ENCODE peak calls at places on chromosome 4, in nine cellular contexts. F is lower lobe of right lung, H is neuronal stem cell, G is astrocyte, O is iPS DF 6.9, K is SJSA1, B is body of pancreas, Y is Peyer's patch, J is tibial nerve. N is an unnamed sample.

GRCh38 chr4:110589297-110589696 is 33.6 kb downstream of the PITX2 start:
- DNase-seq in F (no peak), H (no peak), G (no peak), O (no peak), K (no peak), B (no peak), Y (no peak), J (no peak), N (no peak)

GRCh38 chr4:54228064-54228527 is 997 bp upstream of the PDGFRA start:
- DNase-seq in F (peak; percentile 62), H (peak; percentile 81), G (peak; percentile 57), O (no peak), K (peak; percentile 84), B (peak; percentile 64), Y (peak; percentile 71), J (peak; percentile 82), N (peak; percentile 91)

GRCh38 chr4:121370729-121371325 is 10.0 kb downstream of the QRFPR start:
- DNase-seq in F (no peak), H (peak; percentile 9), G (no peak), O (no peak), K (no peak), B (peak; percentile 53), Y (peak; percentile 56), J (peak; percentile 86), N (peak; percentile 24)

GRCh38 chr4:97238956-97239698 is 904.1 kb downstream of the STPG2 start:
- DNase-seq in F (no peak), H (peak; percentile 20), G (no peak), O (no peak), K (no peak), B (no peak), Y (no peak), J (no peak), N (no peak)

GRCh38 chr4:138235419-138235952 is 6.7 kb downstream of the SLC7A11 start:
- DNase-seq in F (no peak), H (no peak), G (peak; percentile 92), O (no peak), K (no peak), B (no peak), Y (no peak), J (no peak), N (no peak)

GRCh38 chr4:40719008-40719623 is 30.6 kb upstream of the NSUN7 start:
- DNase-seq in F (no peak), H (no peak), G (peak; percentile 47), O (peak; percentile 43), K (no peak), B (peak; percentile 25), Y (peak; percentile 59), J (no peak), N (no peak)

GRCh38 chr4:84632092-84632491 is 49.2 kb downstream of the CDS1 start:
- DNase-seq in F (no peak), H (no peak), G (peak; percentile 85), O (no peak), K (no peak), B (no peak), Y (no peak), J (no peak), N (no peak)

GRCh38 chr4:168319486-168320019 is 1.0 kb upstream of the DDX60 start:
- DNase-seq in F (no peak), H (no peak), G (no peak), O (no peak), K (no peak), B (no peak), Y (no peak), J (no peak), N (no peak)

GRCh38 chr4:63221477-63221876 is 1187.8 kb downstream of the TECRL start:
- DNase-seq in F (no peak), H (no peak), G (no peak), O (no peak), K (no peak), B (no peak), Y (no peak), J (no peak), N (no peak)

GRCh38 chr4:125833-126232 is 1.5 kb downstream of the ZNF718 start:
- DNase-seq in F (no peak), H (no peak), G (no peak), O (no peak), K (no peak), B (no peak), Y (no peak), J (no peak), N (no peak)

GRCh38 chr4:14916554-14917304 is 85.6 kb upstream of the CPEB2 start:
- DNase-seq in F (no peak), H (no peak), G (peak; percentile 83), O (no peak), K (no peak), B (no peak), Y (no peak), J (no peak), N (peak; percentile 20)

GRCh38 chr4:153809916-153810810 is 21.3 kb upstream of the SFRP2 start:
- DNase-seq in F (no peak), H (no peak), G (no peak), O (no peak), K (no peak), B (no peak), Y (no peak), J (no peak), N (no peak)

GRCh38 chr4:121003863-121004262 is 68.5 kb downstream of the NDNF start:
- DNase-seq in F (no peak), H (no peak), G (no peak), O (no peak), K (no peak), B (no peak), Y (no peak), J (no peak), N (no peak)

GRCh38 chr4:26024079-26024478 is 110.1 kb downstream of the SMIM20 start:
- DNase-seq in F (no peak), H (no peak), G (no peak), O (no peak), K (no peak), B (no peak), Y (no peak), J (no peak), N (no peak)

GRCh38 chr4:26021417-26022345 is 107.7 kb downstream of the SMIM20 start:
- DNase-seq in F (no peak), H (no peak), G (peak; percentile 44), O (no peak), K (no peak), B (no peak), Y (no peak), J (no peak), N (no peak)

GRCh38 chr4:26020896-26021295 is 106.9 kb downstream of the SMIM20 start:
- DNase-seq in F (no peak), H (no peak), G (peak; percentile 91), O (no peak), K (no peak), B (no peak), Y (no peak), J (no peak), N (no peak)

GRCh38 chr4:26023191-26023972 is 109.4 kb downstream of the SMIM20 start:
- DNase-seq in F (no peak), H (no peak), G (peak; percentile 35), O (no peak), K (no peak), B (no peak), Y (no peak), J (no peak), N (no peak)

DNA sequence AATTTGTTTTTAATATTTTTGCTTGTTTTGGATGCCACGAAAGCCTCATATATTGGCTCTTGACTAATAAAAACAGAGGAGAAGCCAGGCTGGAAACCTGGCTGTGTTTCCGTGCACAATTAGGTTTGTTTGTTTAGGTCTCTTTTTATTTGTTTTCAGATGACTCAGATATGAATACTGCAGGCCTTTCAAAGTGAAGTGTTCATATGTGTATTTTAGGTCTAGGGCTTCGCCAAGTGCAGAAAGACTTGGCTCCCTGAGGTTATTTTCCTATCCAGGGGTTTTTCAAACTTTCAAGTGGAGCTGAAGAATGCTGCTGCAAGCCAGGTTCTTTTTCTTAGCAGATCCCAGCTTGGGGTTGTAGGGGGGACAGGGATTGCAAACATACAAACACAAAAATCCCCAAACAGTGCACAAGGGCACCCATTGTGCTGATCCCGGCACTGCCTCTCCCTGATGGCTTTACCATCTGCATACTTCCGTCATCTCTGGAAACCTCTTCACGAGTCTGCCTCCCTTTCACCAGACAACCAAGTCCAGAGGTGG is 108.4 kb downstream of the SMIM20 start:
- DNase-seq in F (no peak), H (no peak), G (peak; percentile 85), O (no peak), K (peak; percentile 38), B (peak; percentile 23), Y (no peak), J (no peak), N (peak; percentile 56)
- H3K4me3 ChIP-seq in F (peak overlapping the region; percentile 28), H (no peak overlapping the region), G (peak overlapping the region; percentile 41), O (no peak overlapping the region), K (no peak overlapping the region), B (no peak overlapping the region), Y (no peak overlapping the region), J (no peak overlapping the region), N (no peak overlapping the region)

GRCh38 chr4:7048642-7049041 is 5.5 kb downstream of the TADA2B start:
- DNase-seq in F (no peak), H (no peak), G (no peak), O (no peak), K (no peak), B (no peak), Y (no peak), J (no peak), N (no peak)
- H3K4me1 ChIP-seq in F (peaks cover 64% of the 10 kb centered on the region), H (peaks cover 14% of the 10 kb centered on the region), G (peaks cover 10% of the 10 kb centered on the region), O (no peaks in the 10 kb centered on the region), K (peaks cover 4% of the 10 kb centered on the region), B (peaks cover 75% of the 10 kb centered on the region), Y (peaks cover 34% of the 10 kb centered on the region), J (peaks cover 23% of the 10 kb centered on the region), N (peaks cover 11% of the 10 kb centered on the region)

DNA sequence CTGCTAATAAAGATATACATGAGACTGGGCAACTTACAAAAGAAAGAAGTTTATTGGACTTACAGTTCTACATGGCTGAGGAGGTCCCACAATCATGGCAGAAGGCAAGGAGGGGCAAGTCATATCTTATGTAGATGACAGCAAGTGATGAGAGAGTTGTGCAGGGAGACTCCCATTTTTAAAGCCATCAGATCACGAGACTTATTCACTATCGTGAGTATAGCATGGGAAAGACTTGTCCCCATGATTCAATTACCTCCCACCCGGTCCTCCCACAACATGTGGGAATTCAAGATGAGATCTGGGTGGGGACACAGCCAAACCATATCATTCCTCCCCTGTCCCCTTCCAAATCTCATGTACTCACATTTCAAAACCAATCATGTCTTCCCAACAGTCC is 50.9 kb upstream of the GRID2 start:
- DNase-seq in F (no peak), H (no peak), G (no peak), O (no peak), K (no peak), B (no peak), Y (no peak), J (no peak), N (no peak)
- H3K9me3 ChIP-seq in F (no peaks in the 10 kb centered on the region), H (peaks cover 5% of the 10 kb centered on the region), G (no peaks in the 10 kb centered on the region), O (peaks cover 10% of the 10 kb centered on the region), K (no peaks in the 10 kb centered on the region), B (no peaks in the 10 kb centered on the region), Y (no peaks in the 10 kb centered on the region), J (no peaks in the 10 kb centered on the region), N (no peaks in the 10 kb centered on the region)

DNA sequence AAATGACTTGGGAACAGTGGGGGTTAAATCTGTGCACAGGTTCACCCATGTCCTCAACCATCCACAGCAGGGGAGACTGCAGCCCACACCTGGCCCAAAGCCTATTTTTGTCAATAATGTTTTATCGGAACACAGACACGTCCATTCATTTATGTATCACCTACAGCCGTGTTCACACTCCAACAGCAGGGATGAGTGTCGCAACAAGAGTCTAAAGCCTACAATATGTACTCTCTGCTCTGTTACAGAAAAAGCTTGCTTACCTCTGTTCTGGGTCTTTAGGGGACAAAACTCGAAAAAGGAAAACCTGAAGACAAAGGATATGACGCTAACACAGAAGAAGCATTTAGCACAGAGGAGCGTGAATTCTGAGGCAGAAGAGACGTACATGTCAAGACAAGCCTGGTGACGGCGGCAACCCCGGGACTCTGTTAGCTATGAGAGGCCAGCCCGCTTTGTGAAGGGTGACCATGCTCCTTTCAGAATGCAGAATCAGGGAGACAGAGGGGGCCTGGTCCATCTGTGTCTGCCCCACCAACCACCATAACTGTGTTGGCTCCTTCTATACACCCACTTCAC is 45.5 kb downstream of the AFAP1 start:
- DNase-seq in F (no peak), H (no peak), G (no peak), O (no peak), K (no peak), B (no peak), Y (no peak), J (no peak), N (no peak)
- H3K4me3 ChIP-seq in F (no peak overlapping the region), H (no peak overlapping the region), G (no peak overlapping the region), O (no peak overlapping the region), K (no peak overlapping the region), B (no peak overlapping the region), Y (no peak overlapping the region), J (no peak overlapping the region), N (no peak overlapping the region)

N was measured in right cardiac atrium.